ENCODE peak calls at places on chromosomes 6 and 20, in five cellular contexts. C is uterus, N is testis, A is gastrocnemius medialis, P is spleen. J is an unnamed sample.

GRCh38 chr6:105781248-105781647 is 304.9 kb upstream of the PRDM1 start:
- DNase-seq in N (no peak), P (no peak), C (peak; percentile 20), A (no peak), J (no peak)

GRCh38 chr6:157020398-157021266 is 243.5 kb downstream of the ARID1B start:
- DNase-seq in N (peak; percentile 71), C (no peak), P (no peak), A (no peak), J (peak; percentile 42)

GRCh38 chr6:125120054-125120590 is 33.5 kb upstream of the TPD52L1 start:
- DNase-seq in C (no peak), N (no peak), A (no peak), P (no peak), J (no peak)

GRCh38 chr20:48759631-48760245 is 68.1 kb downstream of the PREX1 start:
- DNase-seq in N (no peak), P (peak; percentile 69), A (no peak), C (no peak), J (no peak)

GRCh38 chr6:31070711-31071197 is 41.6 kb downstream of the C6orf15 start:
- DNase-seq in N (peak; percentile 85), P (no peak), A (no peak), C (no peak), J (peak; percentile 84)

GRCh38 chr6:39778581-39779270 is 13.4 kb upstream of the DAAM2 start:
- DNase-seq in C (no peak), A (no peak), N (no peak), P (no peak), J (no peak)

GRCh38 chr6:123507582-123507981 is 129.2 kb downstream of the TRDN start:
- DNase-seq in C (no peak), P (no peak), N (no peak), A (no peak), J (no peak)

GRCh38 chr6:149231786-149232185 is 85.7 kb upstream of the TAB2 start:
- DNase-seq in P (no peak), A (no peak), C (no peak), N (no peak), J (no peak)

GRCh38 chr20:41818991-41819390 is 200.8 kb upstream of the CHD6 start:
- DNase-seq in N (no peak), P (no peak), C (no peak), A (no peak), J (no peak)

DNA sequence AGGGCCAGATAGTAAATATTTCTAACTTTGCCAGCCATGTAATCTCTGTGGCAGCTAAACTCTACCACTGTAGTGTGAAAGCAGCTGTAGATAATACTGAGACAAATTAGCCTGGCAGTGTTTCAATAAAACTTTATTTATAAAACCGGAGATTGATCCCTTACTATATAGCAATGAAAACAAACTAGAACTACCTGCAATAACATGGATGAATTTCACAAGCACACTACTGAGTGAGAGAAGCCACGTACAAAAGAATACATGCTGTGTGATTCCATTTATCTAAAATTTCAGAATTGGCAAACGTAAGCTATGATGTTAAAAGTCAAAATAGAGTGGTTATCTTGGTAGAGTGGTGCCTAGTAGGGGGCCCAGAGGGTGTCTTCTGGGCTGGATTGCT is 198.7 kb upstream of the SGK1 start:
- DNase-seq in P (no peak), N (no peak), A (no peak), C (no peak), J (no peak)
- H3K27ac ChIP-seq in P (peak overlapping the region; percentile 24), N (peak overlapping the region; percentile 11), A (peak overlapping the region; percentile 54), C (no peak overlapping the region), J (no peak overlapping the region)

DNA sequence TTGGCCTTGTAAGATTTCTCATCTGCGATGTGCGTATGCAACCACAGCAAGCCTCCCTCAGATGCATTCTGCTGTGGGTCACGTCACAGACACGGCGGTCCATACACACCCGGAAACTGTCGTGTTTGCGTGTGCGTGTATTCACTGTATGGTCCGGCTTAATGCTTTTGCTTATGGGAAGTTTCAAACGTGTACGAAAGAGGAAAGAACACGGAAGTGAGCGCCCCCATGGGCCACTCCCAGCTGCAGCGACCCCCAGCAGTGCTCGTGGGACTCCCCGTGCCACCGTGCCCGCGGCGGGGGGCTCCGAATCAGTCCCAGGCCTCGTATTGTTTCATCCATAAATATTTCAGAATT is 10.2 kb downstream of the DLL1 start:
- DNase-seq in P (peak; percentile 72), C (no peak), N (no peak), A (no peak), J (no peak)
- H3K4me3 ChIP-seq in P (no peak overlapping the region), C (peak overlapping the region; percentile 18), N (peak overlapping the region; percentile 55), A (peak overlapping the region; percentile 33), J (no peak overlapping the region)

GRCh38 chr20:34475979-34476736 is 40.1 kb upstream of the DYNLRB1 start:
- DNase-seq in P (peak; percentile 87), N (peak; percentile 48), A (no peak), C (peak; percentile 52), J (no peak)

GRCh38 chr20:34472246-34472925 is 43.8 kb upstream of the DYNLRB1 start:
- DNase-seq in C (no peak), N (no peak), P (no peak), A (no peak), J (no peak)

GRCh38 chr20:34468956-34469355 is 47.3 kb upstream of the DYNLRB1 start:
- DNase-seq in C (no peak), N (no peak), P (no peak), A (no peak), J (no peak)

DNA sequence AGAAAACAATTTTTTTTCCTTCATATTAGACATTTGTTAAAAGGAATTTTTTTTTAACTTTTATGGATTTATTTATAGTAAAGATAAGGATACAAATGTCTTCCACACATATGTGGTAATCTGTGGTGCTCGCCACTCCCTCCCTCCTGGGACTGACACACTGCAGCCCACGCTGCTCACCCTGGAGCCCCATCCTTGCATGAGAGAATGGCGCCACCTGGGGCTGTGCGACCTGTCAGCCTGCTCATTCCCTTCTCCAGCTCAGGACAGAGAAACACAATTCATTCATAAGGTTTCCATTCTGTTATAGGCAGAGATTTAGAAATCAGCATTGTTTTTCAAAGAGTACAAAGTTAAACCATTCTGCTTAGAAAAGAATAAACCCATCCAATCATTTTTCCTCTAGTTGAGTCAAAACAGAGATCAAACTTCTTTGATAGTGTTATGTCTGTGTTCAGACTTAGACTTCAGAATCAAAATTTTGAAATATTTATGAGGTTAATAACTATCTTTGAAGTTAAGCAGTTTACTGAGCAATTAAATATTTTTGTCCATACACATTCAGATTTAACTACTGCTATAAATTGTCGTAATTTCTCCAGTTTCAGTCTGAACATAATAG is 42.8 kb upstream of the DYNLRB1 start:
- DNase-seq in A (no peak), C (peak; percentile 45), P (no peak), N (peak; percentile 78), J (peak; percentile 85)
- TF ChIP-seq CTCF in A (no peak), C (peak; percentile 37), P (peak; percentile 32), N (peak; percentile 5), J (peak; percentile 69)

GRCh38 chr6:13870185-13870584 is 54.6 kb upstream of the RNF182 start:
- DNase-seq in P (no peak), N (no peak), C (no peak), A (no peak), J (no peak)

GRCh38 chr6:13872681-13873080 is 52.1 kb upstream of the RNF182 start:
- DNase-seq in P (no peak), A (no peak), C (no peak), N (no peak), J (no peak)

GRCh38 chr6:13873288-13874190 is 51.2 kb upstream of the RNF182 start:
- DNase-seq in A (peak; percentile 5), N (peak; percentile 54), P (peak; percentile 93), C (peak; percentile 41), J (peak; percentile 90)

GRCh38 chr6:13877116-13877515 is 47.6 kb upstream of the RNF182 start:
- DNase-seq in C (no peak), N (no peak), A (no peak), P (no peak), J (no peak)

GRCh38 chr6:13874191-13874549 is 50.6 kb upstream of the RNF182 start:
- DNase-seq in C (no peak), A (no peak), P (no peak), N (no peak), J (no peak)
- H3K27ac ChIP-seq in C (no peak overlapping the region), A (no peak overlapping the region), P (no peak overlapping the region), N (no peak overlapping the region), J (no peak overlapping the region)

DNA sequence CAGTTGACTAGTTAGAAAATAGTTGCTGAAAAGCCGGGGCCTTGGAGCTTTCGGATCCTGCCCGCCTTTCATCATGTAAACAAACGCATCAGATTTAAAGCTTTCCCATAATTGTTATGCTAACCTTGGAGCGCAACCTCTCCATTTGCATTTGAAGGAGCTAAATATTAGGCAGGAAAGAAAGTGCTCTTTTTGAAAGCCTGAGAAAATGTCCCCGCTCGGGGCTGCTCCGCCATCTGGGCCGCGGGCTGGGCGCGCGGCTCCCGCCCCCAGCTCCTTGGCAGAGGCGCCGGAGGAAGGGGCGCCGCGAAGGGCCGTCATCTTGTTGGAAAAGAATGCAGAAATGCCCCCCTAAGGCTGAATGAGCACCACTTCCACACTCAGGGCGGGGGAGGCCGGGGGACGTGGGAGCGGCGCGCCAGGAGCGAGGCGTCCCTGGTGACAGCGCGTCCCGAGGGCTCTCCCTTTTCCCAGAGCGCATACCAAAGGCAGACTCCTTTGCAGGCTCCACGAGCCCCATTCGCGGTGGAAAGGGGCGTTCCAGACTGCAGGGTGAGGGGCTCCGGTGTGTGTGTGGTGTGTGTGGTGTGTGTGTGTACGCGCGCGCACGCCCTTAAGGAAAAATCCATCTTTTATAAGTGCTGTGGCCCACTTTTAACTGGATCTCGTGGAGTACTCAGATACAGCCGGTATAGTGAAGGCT is 145.6 kb upstream of the ID4 start:
- DNase-seq in C (no peak), N (peak; percentile 37), A (no peak), P (no peak), J (no peak)
- H3K4me3 ChIP-seq in C (peak overlapping the region; percentile 42), N (peak overlapping the region; percentile 54), A (peak overlapping the region; percentile 39), P (no peak overlapping the region), J (no peak overlapping the region)

GRCh38 chr6:32442977-32443552 is 3.4 kb downstream of the HLA-DRA start:
- DNase-seq in A (no peak), C (no peak), N (no peak), P (no peak), J (no peak)

GRCh38 chr6:32447932-32448331 is 8.2 kb downstream of the HLA-DRA start:
- DNase-seq in C (no peak), P (no peak), N (no peak), A (no peak), J (no peak)

GRCh38 chr6:32445321-32445854 is 5.7 kb downstream of the HLA-DRA start:
- DNase-seq in A (no peak), N (no peak), C (no peak), P (no peak), J (no peak)

GRCh38 chr6:32442243-32442667 is 2.6 kb downstream of the HLA-DRA start:
- DNase-seq in A (no peak), C (no peak), P (no peak), N (no peak), J (no peak)

DNA sequence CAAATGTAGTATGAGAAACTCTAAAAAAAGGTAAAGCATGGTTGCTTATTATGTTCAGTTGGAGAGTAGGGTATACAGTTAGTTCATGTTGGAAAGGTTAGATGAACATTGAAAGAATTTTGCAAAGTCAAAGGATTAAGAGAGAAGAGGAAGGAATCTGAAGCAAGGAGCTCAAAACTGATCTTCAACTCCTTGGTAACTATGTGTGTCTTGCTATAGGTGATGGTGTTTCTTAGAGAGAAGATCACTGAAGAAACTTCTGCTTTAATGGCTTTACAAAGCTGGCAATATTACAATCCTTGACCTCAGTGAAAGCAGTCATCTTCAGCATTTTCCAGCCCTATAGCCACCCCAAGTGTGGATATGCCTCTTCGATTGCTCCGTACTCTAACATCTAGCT is 4.7 kb downstream of the HLA-DRA start:
- DNase-seq in A (no peak), N (no peak), C (no peak), P (no peak), J (no peak)
- TF ChIP-seq CTCF in A (no peak), N (no peak), C (no peak), P (no peak), J (no peak)